ENCODE peak calls at places on chromosomes 4 and X, in nine cellular contexts. Q is ELR; F is ascending aorta; U is activated CD8-positive, alpha-beta memory T cell treated with anti-CD3 and anti-CD28 coated beads for 1 hour; L is kidney tubule cell; V is T-cell; A is tibial nerve; O is mesothelial cell of epicardium; D is effector memory CD8-positive, alpha-beta T cell. Z is an unnamed sample.
A peak's percentile ranks its signal among the peaks of the same experiment; 100 is the strongest.

GRCh38 chrX:267771-268261 is 13.4 kb upstream of the PLCXD1 start:
- DNase-seq in Q (no peak), U (no peak), L (no peak), D (no peak), O (peak; percentile 37), F (no peak), A (no peak), V (no peak), Z (no peak)

GRCh38 chr4:27921236-27921635 is 1060.6 kb downstream of the STIM2 start:
- DNase-seq in O (no peak), D (no peak), Q (peak; percentile 64), V (no peak), F (no peak), U (no peak), A (no peak), L (no peak), Z (no peak)

GRCh38 chrX:69919749-69920148 is 130.0 kb downstream of the AWAT2 start:
- DNase-seq in V (no peak), F (no peak), Q (no peak), D (no peak), L (no peak), O (no peak), A (no peak), U (no peak), Z (no peak)

GRCh38 chrX:68684291-68684918 is 36.9 kb downstream of the STARD8 start:
- DNase-seq in Q (peak; percentile 63), D (no peak), V (no peak), U (no peak), L (no peak), O (peak; percentile 47), A (peak; percentile 15), F (no peak), Z (no peak)

GRCh38 chr4:5355846-5356245 is 304.6 kb downstream of the STK32B start:
- DNase-seq in U (no peak), Q (no peak), L (no peak), O (no peak), D (no peak), A (no peak), V (no peak), F (no peak), Z (no peak)

GRCh38 chrX:22220941-22221340 is 51.8 kb upstream of the CBLL2 start:
- DNase-seq in A (no peak), L (peak; percentile 34), V (no peak), Q (peak; percentile 95), D (no peak), O (no peak), F (no peak), U (no peak), Z (no peak)

GRCh38 chr4:16199132-16199531 is 27.1 kb downstream of the TAPT1 start:
- DNase-seq in V (no peak), Q (peak; percentile 41), L (peak; percentile 42), D (no peak), O (no peak), A (no peak), F (no peak), U (no peak), Z (no peak)

GRCh38 chrX:136711147-136711546 is 63.2 kb downstream of the CD40LG start:
- DNase-seq in Q (peak; percentile 43), F (no peak), U (no peak), D (no peak), O (no peak), V (no peak), L (peak; percentile 50), A (peak; percentile 28), Z (no peak)

GRCh38 chr4:83931659-83932058 is 395.8 kb downstream of the GPAT3 start:
- DNase-seq in V (no peak), L (no peak), A (no peak), U (no peak), O (no peak), Q (no peak), D (no peak), F (no peak), Z (no peak)

GRCh38 chr4:165787516-165788274 is 85.3 kb upstream of the TLL1 start:
- DNase-seq in U (no peak), A (no peak), O (no peak), F (no peak), L (no peak), V (no peak), D (no peak), Q (no peak), Z (no peak)

GRCh38 chrX:101595739-101596419 is 21.9 kb downstream of the ARMCX6 start:
- DNase-seq in Q (peak; percentile 71), D (peak; percentile 52), V (peak; percentile 32), L (peak; percentile 70), F (no peak), A (no peak), U (no peak), O (no peak), Z (no peak)

GRCh38 chr4:76651616-76652015 is 216.6 kb downstream of the SHROOM3 start:
- DNase-seq in D (no peak), U (no peak), V (no peak), F (no peak), L (no peak), Q (peak; percentile 44), O (no peak), A (no peak), Z (no peak)

GRCh38 chrX:96705905-96706304 is 21.3 kb downstream of the DIAPH2 start:
- DNase-seq in L (no peak), U (no peak), F (no peak), V (no peak), Q (no peak), O (no peak), A (no peak), D (no peak), Z (no peak)

GRCh38 chrX:21658152-21658737 is at the start of gene KLHL34:
- DNase-seq in V (no peak), D (no peak), U (no peak), A (no peak), F (no peak), O (no peak), L (no peak), Q (no peak), Z (no peak)

GRCh38 chr4:86816463-86817107 is 32.6 kb downstream of the SLC10A6 start:
- DNase-seq in D (no peak), V (no peak), L (no peak), F (no peak), Q (no peak), U (no peak), A (peak; percentile 52), O (no peak), Z (no peak)

GRCh38 chr4:107027379-107027778 is 8.7 kb downstream of the DKK2 start:
- DNase-seq in Q (no peak), O (no peak), V (no peak), A (no peak), L (no peak), D (no peak), U (no peak), F (no peak), Z (no peak)

GRCh38 chr4:120960868-120961267 is 38.3 kb upstream of the PRDM5 start:
- DNase-seq in V (no peak), F (no peak), O (no peak), L (no peak), Q (no peak), U (no peak), D (no peak), A (no peak), Z (no peak)

GRCh38 chrX:47093248-47093647 is 15.0 kb downstream of the RGN start:
- DNase-seq in Q (peak; percentile 51), O (no peak), A (no peak), U (no peak), V (no peak), F (no peak), L (peak; percentile 39), D (no peak), Z (no peak)

GRCh38 chr4:145066063-145066501 is 31.9 kb downstream of the ANAPC10 start:
- DNase-seq in V (no peak), F (no peak), U (no peak), L (peak; percentile 35), Q (no peak), A (no peak), O (no peak), D (no peak), Z (no peak)

GRCh38 chr4:134727696-134728095 is 526.1 kb upstream of the PABPC4L start:
- DNase-seq in O (no peak), U (no peak), F (no peak), Q (no peak), V (no peak), A (no peak), L (no peak), D (no peak), Z (no peak)

GRCh38 chr4:26533685-26534084 is 43.4 kb upstream of the CCKAR start:
- DNase-seq in F (no peak), Q (no peak), O (no peak), D (no peak), A (no peak), V (no peak), U (no peak), L (no peak), Z (no peak)

GRCh38 chr4:186236126-186236525 is 8.8 kb downstream of the KLKB1 start:
- DNase-seq in V (no peak), L (no peak), U (no peak), F (no peak), D (no peak), Q (no peak), O (no peak), A (no peak), Z (no peak)

GRCh38 chr4:96936886-96937285 is 1097.0 kb downstream of the PDHA2 start:
- DNase-seq in Q (no peak), D (no peak), O (no peak), F (no peak), V (no peak), L (no peak), U (no peak), A (no peak), Z (no peak)

GRCh38 chr4:76895619-76896018 is 2.3 kb downstream of the SOWAHB start:
- DNase-seq in F (no peak), V (no peak), D (no peak), O (no peak), Q (no peak), U (no peak), A (no peak), L (no peak), Z (no peak)

GRCh38 chrX:28312965-28313364 is 274.3 kb upstream of the IL1RAPL1 start:
- DNase-seq in L (no peak), Q (no peak), O (no peak), V (no peak), U (no peak), A (no peak), F (no peak), D (no peak), Z (no peak)

GRCh38 chr4:6806924-6807676 is 24.6 kb downstream of the KIAA0232 start:
- DNase-seq in V (no peak), L (no peak), D (no peak), F (no peak), O (no peak), A (no peak), U (no peak), Q (peak; percentile 51), Z (no peak)

GRCh38 chr4:185535818-185536729 is 767 bp upstream of the PDLIM3 start:
- DNase-seq in F (no peak), Q (no peak), O (no peak), V (no peak), U (no peak), A (no peak), D (no peak), L (no peak), Z (no peak)

GRCh38 chr4:6963139-6963611 is 53.5 kb downstream of the TBC1D14 start:
- DNase-seq in O (no peak), V (no peak), L (peak; percentile 36), U (no peak), A (no peak), F (no peak), D (no peak), Q (peak; percentile 41), Z (no peak)

GRCh38 chr4:112978691-112979472 is 70.6 kb upstream of the ANK2 start:
- DNase-seq in A (no peak), L (peak; percentile 65), U (no peak), V (no peak), O (no peak), F (no peak), Q (peak; percentile 80), D (no peak), Z (no peak)

GRCh38 chr4:5051692-5052423 is 578 bp downstream of the STK32B start:
- DNase-seq in O (peak; percentile 42), A (no peak), D (no peak), U (no peak), L (peak; percentile 35), V (no peak), F (no peak), Q (peak; percentile 16), Z (no peak)

GRCh38 chr4:75924309-75924708 is 16.5 kb downstream of the NAAA start:
- DNase-seq in A (no peak), O (no peak), D (no peak), L (no peak), Q (no peak), U (no peak), F (no peak), V (no peak), Z (no peak)

Z was measured in GOT3.